ENCODE peak calls at places on chromosome 9, in eight cellular contexts. M is mesothelial cell of epicardium; Y is astrocyte of the spinal cord; Q is heart right ventricle; A is A549; F is cardiac muscle cell; H is HFF-Myc; L is CD4-positive, alpha-beta T cell. K is an unnamed sample.

GRCh38 chr9:124000784-124001444 is 10.7 kb upstream of the LHX2 start:
- DNase-seq in L (no peak), F (no peak), A (no peak), M (no peak), H (no peak), Y (no peak), Q (no peak), K (no peak)

GRCh38 chr9:134408939-134409737 is 82.9 kb downstream of the RXRA start:
- DNase-seq in Q (no peak), H (no peak), A (no peak), Y (no peak), F (no peak), L (no peak), M (no peak), K (no peak)

GRCh38 chr9:121754655-121755436 is 103.4 kb downstream of the DAB2IP start:
- DNase-seq in F (no peak), H (no peak), Y (no peak), A (no peak), L (no peak), M (no peak), Q (no peak), K (no peak)

GRCh38 chr9:16689352-16689938 is 181.0 kb downstream of the BNC2 start:
- DNase-seq in F (no peak), M (no peak), L (no peak), Y (peak), H (no peak), Q (peak), A (peak), K (no peak)

GRCh38 chr9:136665704-136666363 is 3.1 kb downstream of the EGFL7 start:
- DNase-seq in Q (no peak), M (no peak), H (no peak), Y (no peak), F (peak), L (no peak), A (no peak), K (no peak)

GRCh38 chr9:13480688-13481087 is 201.2 kb upstream of the MPDZ start:
- DNase-seq in A (no peak), L (no peak), F (no peak), H (peak), Y (peak), M (no peak), Q (no peak), K (peak)

GRCh38 chr9:110099236-110099741 is 108.7 kb downstream of the C9orf152 start:
- DNase-seq in L (no peak), F (no peak), H (no peak), A (no peak), Q (no peak), Y (peak), M (no peak), K (no peak)

GRCh38 chr9:119961774-119962408 is 592.7 kb upstream of the BRINP1 start:
- DNase-seq in H (no peak), A (peak), Y (peak), Q (no peak), L (no peak), F (peak), M (peak), K (no peak)

GRCh38 chr9:127796225-127796813 is 6.4 kb upstream of the FPGS start:
- DNase-seq in L (no peak), A (no peak), Y (no peak), M (no peak), F (no peak), H (no peak), Q (no peak), K (no peak)

GRCh38 chr9:96486351-96487029 is 36.5 kb downstream of the HABP4 start:
- DNase-seq in Q (peak), Y (peak), L (no peak), A (no peak), M (no peak), F (peak), H (peak), K (peak)

GRCh38 chr9:137096785-137097546 is 10.2 kb downstream of the MAN1B1 start:
- DNase-seq in L (no peak), H (no peak), Q (no peak), M (no peak), Y (no peak), F (no peak), A (no peak), K (no peak)

GRCh38 chr9:116234091-116234490 is 80.5 kb downstream of the PAPPA start:
- DNase-seq in F (no peak), L (no peak), A (peak), M (peak), Y (peak), Q (no peak), H (peak), K (peak)

GRCh38 chr9:104608336-104608735 is 2.9 kb upstream of the OR13C2 start:
- DNase-seq in A (no peak), Q (no peak), Y (no peak), L (no peak), M (no peak), F (no peak), H (no peak), K (no peak)
- TF ChIP-seq CTCF in A (no peak), Q (no peak), Y (no peak), L (no peak), M (no peak), F (no peak), H (no peak), K (peak)

DNA sequence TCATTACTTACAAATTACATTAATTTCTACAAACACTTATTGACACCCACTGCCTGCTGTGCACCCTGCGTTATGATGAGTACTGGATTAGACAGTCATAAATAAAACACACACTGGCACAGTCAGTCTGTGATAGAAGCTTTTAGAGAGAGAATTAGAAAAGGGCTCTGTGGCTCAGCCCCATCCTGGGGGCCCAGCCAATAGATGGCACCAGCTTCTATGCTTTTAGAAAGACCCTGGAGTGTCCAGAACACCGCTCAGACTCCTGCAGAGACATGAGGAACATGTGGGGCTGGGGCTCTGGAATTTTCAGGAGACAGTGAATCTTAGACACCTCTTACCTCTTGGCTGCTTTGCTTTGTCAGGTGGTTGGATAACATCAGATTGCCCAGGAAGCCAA is 61.0 kb upstream of the RAPGEF1 start:
- DNase-seq in H (no peak), A (no peak), L (no peak), Q (no peak), F (no peak), M (no peak), Y (no peak), K (no peak)
- TF ChIP-seq CTCF in H (no peak), A (no peak), L (no peak), Q (no peak), F (no peak), M (no peak), Y (no peak), K (no peak)

GRCh38 chr9:93824386-93825294 is 130.5 kb downstream of the BARX1 start:
- DNase-seq in F (no peak), Y (no peak), Q (no peak), L (no peak), A (no peak), H (no peak), M (no peak), K (no peak)

GRCh38 chr9:93825348-93826115 is 129.6 kb downstream of the BARX1 start:
- DNase-seq in F (no peak), M (no peak), Y (no peak), Q (no peak), H (no peak), L (no peak), A (no peak), K (no peak)

GRCh38 chr9:93826905-93827544 is 128.1 kb downstream of the BARX1 start:
- DNase-seq in L (no peak), H (no peak), Y (no peak), M (no peak), F (no peak), Q (no peak), A (no peak), K (no peak)

GRCh38 chr9:93827545-93828330 is 127.4 kb downstream of the BARX1 start:
- DNase-seq in F (peak), L (no peak), Q (no peak), M (peak), Y (peak), H (peak), A (peak), K (peak)

GRCh38 chr9:93826209-93826608 is 128.9 kb downstream of the BARX1 start:
- DNase-seq in Y (no peak), Q (no peak), F (no peak), M (no peak), H (no peak), A (peak), L (peak), K (no peak)
- TF ChIP-seq CTCF in Y (peak), Q (no peak), F (peak), M (peak), H (peak), A (peak), L (peak), K (no peak)

GRCh38 chr9:70466976-70467551 is 52.6 kb upstream of the KLF9 start:
- DNase-seq in L (no peak), M (no peak), H (no peak), F (no peak), A (no peak), Q (no peak), Y (peak), K (no peak)
- TF ChIP-seq CTCF in L (no peak), M (no peak), H (no peak), F (peak), A (no peak), Q (no peak), Y (no peak), K (no peak)

K was measured in AG09319.